ENCODE peak calls at places on chromosomes 16 and 17, in eight cellular contexts. One of them, this sample, is unnamed. For H3K27me3, the result is how much of the 10 kb centered on the place peaks cover.

GRCh38 chr17:50462446-50462845 is 6.2 kb downstream of the CHAD start:
- DNase-seq in GM12878: no peak
- DNase-seq in Panc1: no peak
- DNase-seq in HCT116: no peak
- DNase-seq in SK-N-SH: no peak
- DNase-seq in K562: no peak
- DNase-seq in HepG2: no peak
- DNase-seq in HL-60: no peak
- DNase-seq in this sample: no peak

GRCh38 chr16:14211856-14212543 is 140.9 kb downstream of the MRTFB start:
- DNase-seq in GM12878: no peak
- DNase-seq in Panc1: no peak
- DNase-seq in HCT116: no peak
- DNase-seq in SK-N-SH: no peak
- DNase-seq in K562: no peak
- DNase-seq in HepG2: no peak
- DNase-seq in HL-60: no peak
- DNase-seq in this sample: no peak

GRCh38 chr16:5350118-5350517 is 252.5 kb upstream of the EEF2KMT start:
- DNase-seq in GM12878: no peak
- DNase-seq in Panc1: no peak
- DNase-seq in HCT116: no peak
- DNase-seq in SK-N-SH: peak
- DNase-seq in K562: no peak
- DNase-seq in HepG2: no peak
- DNase-seq in HL-60: no peak
- DNase-seq in this sample: peak

GRCh38 chr17:59853168-59853918 is 39.4 kb downstream of the TUBD1 start:
- DNase-seq in GM12878: no peak
- DNase-seq in Panc1: peak
- DNase-seq in HCT116: no peak
- DNase-seq in SK-N-SH: peak
- DNase-seq in K562: peak
- DNase-seq in HepG2: peak
- DNase-seq in HL-60: peak
- DNase-seq in this sample: peak

GRCh38 chr17:42980766-42981397 is 517 bp downstream of the RUNDC1 start:
- DNase-seq in GM12878: peak
- DNase-seq in Panc1: no peak
- DNase-seq in HCT116: peak
- DNase-seq in SK-N-SH: peak
- DNase-seq in K562: peak
- DNase-seq in HepG2: peak
- DNase-seq in HL-60: peak
- DNase-seq in this sample: peak

GRCh38 chr17:77698903-77699615 is 259.4 kb upstream of the TNRC6C start:
- DNase-seq in GM12878: no peak
- DNase-seq in Panc1: no peak
- DNase-seq in HCT116: no peak
- DNase-seq in SK-N-SH: no peak
- DNase-seq in K562: no peak
- DNase-seq in HepG2: no peak
- DNase-seq in HL-60: no peak
- DNase-seq in this sample: no peak

GRCh38 chr17:2462481-2462880 is 49.2 kb downstream of the METTL16 start:
- DNase-seq in GM12878: no peak
- DNase-seq in Panc1: no peak
- DNase-seq in HCT116: no peak
- DNase-seq in SK-N-SH: no peak
- DNase-seq in K562: no peak
- DNase-seq in HepG2: no peak
- DNase-seq in HL-60: no peak
- DNase-seq in this sample: no peak

GRCh38 chr17:71464241-71464640 is 656.6 kb upstream of the SOX9 start:
- DNase-seq in GM12878: no peak
- DNase-seq in Panc1: no peak
- DNase-seq in HCT116: no peak
- DNase-seq in SK-N-SH: no peak
- DNase-seq in K562: no peak
- DNase-seq in HepG2: no peak
- DNase-seq in HL-60: no peak
- DNase-seq in this sample: no peak

GRCh38 chr17:77491921-77492445 is 351.2 kb downstream of the SEC14L1 start:
- DNase-seq in GM12878: no peak
- DNase-seq in Panc1: no peak
- DNase-seq in HCT116: no peak
- DNase-seq in SK-N-SH: no peak
- DNase-seq in K562: no peak
- DNase-seq in HepG2: no peak
- DNase-seq in HL-60: no peak
- DNase-seq in this sample: no peak

GRCh38 chr17:81955058-81955681 is 5.8 kb downstream of the NOTUM start:
- DNase-seq in GM12878: no peak
- DNase-seq in Panc1: no peak
- DNase-seq in HCT116: no peak
- DNase-seq in SK-N-SH: no peak
- DNase-seq in K562: no peak
- DNase-seq in HepG2: no peak
- DNase-seq in HL-60: no peak
- DNase-seq in this sample: no peak

GRCh38 chr16:55671206-55671973 is 15.6 kb downstream of the SLC6A2 start:
- DNase-seq in GM12878: no peak
- DNase-seq in Panc1: no peak
- DNase-seq in HCT116: no peak
- DNase-seq in SK-N-SH: no peak
- DNase-seq in K562: no peak
- DNase-seq in HepG2: no peak
- DNase-seq in HL-60: no peak
- DNase-seq in this sample: no peak

GRCh38 chr17:4500188-4500565 is 1.5 kb downstream of the SPNS2 start:
- DNase-seq in GM12878: no peak
- DNase-seq in Panc1: no peak
- DNase-seq in HCT116: no peak
- DNase-seq in SK-N-SH: no peak
- DNase-seq in K562: no peak
- DNase-seq in HepG2: no peak
- DNase-seq in HL-60: no peak
- DNase-seq in this sample: no peak

GRCh38 chr16:30758988-30759461 is 2.8 kb downstream of the CFAP119 start:
- DNase-seq in GM12878: no peak
- DNase-seq in Panc1: no peak
- DNase-seq in HCT116: no peak
- DNase-seq in SK-N-SH: no peak
- DNase-seq in K562: no peak
- DNase-seq in HepG2: no peak
- DNase-seq in HL-60: peak
- DNase-seq in this sample: no peak
- TF ChIP-seq REST in GM12878: no peak
- TF ChIP-seq REST in Panc1: no peak
- TF ChIP-seq REST in HCT116: no peak
- TF ChIP-seq REST in SK-N-SH: no peak
- TF ChIP-seq REST in K562: no peak
- TF ChIP-seq REST in HepG2: no peak
- TF ChIP-seq REST in HL-60: peak
- TF ChIP-seq REST in this sample: no peak

DNA sequence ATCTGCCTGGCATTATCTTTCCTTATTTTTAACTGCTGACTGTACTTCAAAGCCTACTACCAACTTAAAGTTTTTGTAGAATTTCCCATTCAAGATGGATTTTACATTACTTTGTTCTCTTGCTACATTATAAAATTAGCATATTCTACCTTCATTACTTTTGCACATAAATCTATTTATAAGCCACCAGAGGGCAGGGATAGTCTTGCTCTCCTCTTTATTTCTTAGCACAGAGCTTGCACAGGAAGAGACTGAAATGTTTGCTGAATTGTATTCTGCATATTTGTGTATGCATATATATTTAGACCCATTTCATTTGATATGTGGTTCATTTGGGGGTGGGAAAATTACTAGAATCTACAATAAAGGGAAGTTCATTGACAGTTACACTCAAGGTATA is 108.0 kb downstream of the SKAP1 start:
- DNase-seq in GM12878: no peak
- DNase-seq in Panc1: no peak
- DNase-seq in HCT116: no peak
- DNase-seq in SK-N-SH: no peak
- DNase-seq in K562: no peak
- DNase-seq in HepG2: no peak
- DNase-seq in HL-60: no peak
- DNase-seq in this sample: no peak
- TF ChIP-seq CTCF in GM12878: no peak
- TF ChIP-seq CTCF in Panc1: peak
- TF ChIP-seq CTCF in HCT116: peak
- TF ChIP-seq CTCF in SK-N-SH: peak
- TF ChIP-seq CTCF in K562: peak
- TF ChIP-seq CTCF in HepG2: no peak
- TF ChIP-seq CTCF in HL-60: no peak
- TF ChIP-seq CTCF in this sample: no peak

GRCh38 chr16:80989801-80990200 is 16.9 kb downstream of the CMC2 start:
- DNase-seq in GM12878: no peak
- DNase-seq in Panc1: no peak
- DNase-seq in HCT116: no peak
- DNase-seq in SK-N-SH: no peak
- DNase-seq in K562: no peak
- DNase-seq in HepG2: no peak
- DNase-seq in HL-60: no peak
- DNase-seq in this sample: no peak
- H3K27me3 ChIP-seq in GM12878: under half
- H3K27me3 ChIP-seq in Panc1: under half
- H3K27me3 ChIP-seq in HCT116: under half
- H3K27me3 ChIP-seq in SK-N-SH: under half
- H3K27me3 ChIP-seq in K562: under half
- H3K27me3 ChIP-seq in HepG2: under half
- H3K27me3 ChIP-seq in HL-60: under half
- H3K27me3 ChIP-seq in this sample: under half

GRCh38 chr16:46916980-46917379 is 32.8 kb downstream of the GPT2 start:
- DNase-seq in GM12878: no peak
- DNase-seq in Panc1: no peak
- DNase-seq in HCT116: peak
- DNase-seq in SK-N-SH: peak
- DNase-seq in K562: peak
- DNase-seq in HepG2: peak
- DNase-seq in HL-60: no peak
- DNase-seq in this sample: no peak
- TF ChIP-seq REST in GM12878: no peak
- TF ChIP-seq REST in Panc1: no peak
- TF ChIP-seq REST in HCT116: no peak
- TF ChIP-seq REST in SK-N-SH: no peak
- TF ChIP-seq REST in K562: no peak
- TF ChIP-seq REST in HepG2: no peak
- TF ChIP-seq REST in HL-60: no peak
- TF ChIP-seq REST in this sample: no peak

GRCh38 chr16:53599548-53599947 is 96.5 kb upstream of the AKTIP start:
- DNase-seq in GM12878: no peak
- DNase-seq in Panc1: no peak
- DNase-seq in HCT116: no peak
- DNase-seq in SK-N-SH: no peak
- DNase-seq in K562: no peak
- DNase-seq in HepG2: peak
- DNase-seq in HL-60: no peak
- DNase-seq in this sample: no peak
- TF ChIP-seq CTCF in GM12878: no peak
- TF ChIP-seq CTCF in Panc1: no peak
- TF ChIP-seq CTCF in HCT116: no peak
- TF ChIP-seq CTCF in SK-N-SH: no peak
- TF ChIP-seq CTCF in K562: no peak
- TF ChIP-seq CTCF in HepG2: no peak
- TF ChIP-seq CTCF in HL-60: no peak
- TF ChIP-seq CTCF in this sample: no peak

GRCh38 chr17:28982191-28982793 is 23.5 kb downstream of the SEZ6 start:
- DNase-seq in GM12878: peak
- DNase-seq in Panc1: no peak
- DNase-seq in HCT116: no peak
- DNase-seq in SK-N-SH: no peak
- DNase-seq in K562: no peak
- DNase-seq in HepG2: peak
- DNase-seq in HL-60: peak
- DNase-seq in this sample: no peak
- H3K27me3 ChIP-seq in GM12878: under half
- H3K27me3 ChIP-seq in Panc1: under half
- H3K27me3 ChIP-seq in HCT116: under half
- H3K27me3 ChIP-seq in SK-N-SH: under half
- H3K27me3 ChIP-seq in K562: under half
- H3K27me3 ChIP-seq in HepG2: under half
- H3K27me3 ChIP-seq in HL-60: under half
- H3K27me3 ChIP-seq in this sample: under half

DNA sequence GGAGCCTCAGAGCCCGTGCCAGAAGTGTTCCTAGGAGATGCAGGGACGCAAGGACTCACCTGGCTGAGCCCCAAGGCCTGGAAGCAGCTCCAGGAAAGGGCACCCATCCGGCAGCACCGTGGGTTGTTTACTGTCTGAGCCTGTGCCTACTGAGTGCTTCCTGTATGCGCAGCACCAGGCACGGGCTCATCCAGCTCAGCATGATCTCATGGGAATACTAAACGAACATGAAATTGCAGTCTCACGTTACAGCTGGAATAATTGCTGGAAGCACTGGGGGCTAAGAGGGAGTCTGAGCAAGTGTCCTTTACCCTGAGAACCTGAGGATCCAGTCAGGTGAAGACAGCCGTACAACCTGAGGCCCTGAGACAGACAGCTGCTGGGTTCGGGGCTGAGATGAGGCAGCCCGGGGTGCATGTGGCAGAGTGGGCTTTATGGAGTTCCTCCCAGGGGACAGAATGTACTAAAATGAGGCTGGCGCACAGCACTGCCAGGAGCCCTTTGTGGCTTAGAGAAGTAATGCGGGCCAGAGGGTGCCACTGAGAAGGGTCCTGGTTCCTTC is 5.4 kb downstream of the CTRL start:
- DNase-seq in GM12878: no peak
- DNase-seq in Panc1: no peak
- DNase-seq in HCT116: no peak
- DNase-seq in SK-N-SH: no peak
- DNase-seq in K562: no peak
- DNase-seq in HepG2: no peak
- DNase-seq in HL-60: no peak
- DNase-seq in this sample: peak
- TF ChIP-seq REST in GM12878: no peak
- TF ChIP-seq REST in Panc1: no peak
- TF ChIP-seq REST in HCT116: no peak
- TF ChIP-seq REST in SK-N-SH: no peak
- TF ChIP-seq REST in K562: no peak
- TF ChIP-seq REST in HepG2: no peak
- TF ChIP-seq REST in HL-60: no peak
- TF ChIP-seq REST in this sample: no peak